ENCODE peak calls at places on chromosomes 1 and 21, in five cellular contexts. E, J, A, F and R are unnamed samples.

GRCh38 chr1:233025156-233025555 is 74.7 kb downstream of the NTPCR start:
- DNase-seq in E (peak; percentile 33), J (peak; percentile 39), A (peak; percentile 18), F (peak; percentile 60), R (no peak)

GRCh38 chr1:99643021-99643779 is 2.7 kb upstream of the PALMD start:
- DNase-seq in E (peak; percentile 37), J (no peak), A (no peak), F (no peak), R (no peak)

GRCh38 chr1:8396912-8397406 is 79.0 kb downstream of the SLC45A1 start:
- DNase-seq in E (peak; percentile 100), J (no peak), A (peak; percentile 38), F (no peak), R (no peak)

GRCh38 chr1:153597206-153597605 is 15.7 kb downstream of the S100A16 start:
- DNase-seq in E (peak; percentile 60), J (no peak), A (peak; percentile 42), F (no peak), R (peak; percentile 37)

GRCh38 chr1:33360367-33360766 is 39.5 kb upstream of the A3GALT2 start:
- DNase-seq in E (no peak), J (no peak), A (no peak), F (no peak), R (no peak)

GRCh38 chr1:112817555-112818373 is 102.6 kb upstream of the PPM1J start:
- DNase-seq in E (peak; percentile 24), J (no peak), A (no peak), F (peak; percentile 81), R (no peak)

GRCh38 chr1:90616395-90616794 is 100.7 kb downstream of the BARHL2 start:
- DNase-seq in E (no peak), J (peak; percentile 20), A (peak; percentile 14), F (peak; percentile 69), R (no peak)

GRCh38 chr1:117562581-117563491 is 43.0 kb upstream of the TENT5C start:
- DNase-seq in E (no peak), J (peak; percentile 1), A (no peak), F (peak; percentile 24), R (no peak)

GRCh38 chr1:154863702-154864174 is 6.3 kb downstream of the KCNN3 start:
- DNase-seq in E (peak; percentile 69), J (no peak), A (peak; percentile 34), F (peak; percentile 76), R (no peak)

GRCh38 chr1:32761253-32761877 is 55.8 kb downstream of the YARS1 start:
- DNase-seq in E (peak; percentile 89), J (no peak), A (no peak), F (peak; percentile 54), R (peak; percentile 80)

GRCh38 chr21:20971296-20971921 is 26.8 kb upstream of the NCAM2 start:
- DNase-seq in E (peak; percentile 56), J (peak; percentile 50), A (peak; percentile 18), F (no peak), R (no peak)

GRCh38 chr1:47780469-47780995 is 216.7 kb downstream of the TRABD2B start:
- DNase-seq in E (no peak), J (no peak), A (peak; percentile 30), F (no peak), R (no peak)

GRCh38 chr1:63863137-63863536 is 89.3 kb downstream of the ROR1 start:
- DNase-seq in E (no peak), J (no peak), A (no peak), F (no peak), R (no peak)

GRCh38 chr1:41678141-41678878 is 193.8 kb upstream of the EDN2 start:
- DNase-seq in E (peak; percentile 93), J (peak; percentile 93), A (no peak), F (no peak), R (no peak)

GRCh38 chr21:37130971-37131370 is 57.9 kb downstream of the TTC3 start:
- DNase-seq in E (peak; percentile 71), J (no peak), A (no peak), F (no peak), R (no peak)

GRCh38 chr1:97901017-97901658 is 19.7 kb downstream of the DPYD start:
- DNase-seq in E (peak; percentile 71), J (no peak), A (no peak), F (no peak), R (no peak)

GRCh38 chr1:163885510-163885909 is 563.8 kb downstream of the NUF2 start:
- DNase-seq in E (no peak), J (no peak), A (no peak), F (no peak), R (no peak)

GRCh38 chr1:114110011-114110410 is 43.7 kb downstream of the SYT6 start:
- DNase-seq in E (no peak), J (no peak), A (no peak), F (no peak), R (no peak)

GRCh38 chr21:17435565-17436543 is 77.0 kb upstream of the CXADR start:
- DNase-seq in E (no peak), J (no peak), A (no peak), F (no peak), R (no peak)
- H3K27ac ChIP-seq in E (no peak overlapping the region), J (no peak overlapping the region), A (no peak overlapping the region), F (no peak overlapping the region), R (no peak overlapping the region)

DNA sequence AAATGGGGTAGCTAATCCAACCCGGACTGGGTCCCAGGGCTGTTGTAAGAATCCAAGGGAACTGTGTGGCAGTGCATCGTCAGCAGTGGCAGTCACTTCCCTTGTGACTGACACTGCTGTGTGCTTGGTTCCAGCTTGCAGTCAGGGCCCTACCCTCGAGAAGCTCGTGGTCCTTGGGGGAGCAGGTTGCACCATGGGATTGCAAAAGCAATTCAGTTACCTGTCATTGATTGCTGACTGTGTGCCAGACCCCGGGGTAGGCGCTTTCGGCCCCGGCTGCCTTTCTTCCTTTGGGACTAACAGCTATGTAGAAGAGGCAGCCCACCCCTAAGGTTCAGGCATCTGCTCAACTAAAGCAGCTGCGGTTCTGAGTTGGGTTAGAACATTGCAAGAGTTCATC is 2.9 kb downstream of the PTPRF start:
- DNase-seq in E (no peak), J (no peak), A (no peak), F (no peak), R (no peak)
- H3K9ac ChIP-seq in E (no peak overlapping the region), J (no peak overlapping the region), A (no peak overlapping the region), F (no peak overlapping the region), R (no peak overlapping the region)

GRCh38 chr1:36542962-36543515 is 60.3 kb upstream of the CSF3R start:
- DNase-seq in E (no peak), J (no peak), A (peak; percentile 15), F (no peak), R (no peak)
- TF ChIP-seq CTCF in E (no peak), J (peak; percentile 41), A (peak; percentile 51), F (peak; percentile 76), R (no peak)

GRCh38 chr1:30753660-30754123 is 3.9 kb downstream of the LAPTM5 start:
- DNase-seq in E (no peak), J (no peak), A (no peak), F (no peak), R (no peak)

GRCh38 chr1:30755746-30756145 is 1.8 kb downstream of the LAPTM5 start:
- DNase-seq in E (no peak), J (no peak), A (no peak), F (no peak), R (no peak)

GRCh38 chr1:30756206-30756544 is 1.4 kb downstream of the LAPTM5 start:
- DNase-seq in E (no peak), J (no peak), A (no peak), F (no peak), R (no peak)

GRCh38 chr1:30755334-30755733 is 2.2 kb downstream of the LAPTM5 start:
- DNase-seq in E (no peak), J (no peak), A (no peak), F (no peak), R (no peak)

GRCh38 chr1:30754684-30755171 is 2.8 kb downstream of the LAPTM5 start:
- DNase-seq in E (no peak), J (no peak), A (no peak), F (no peak), R (no peak)
- H3K27ac ChIP-seq in E (no peak overlapping the region), J (peak overlapping the region; percentile 18), A (no peak overlapping the region), F (no peak overlapping the region), R (no peak overlapping the region)

GRCh38 chr1:181987334-181987870 is 74.1 kb downstream of the ZNF648 start:
- DNase-seq in E (no peak), J (no peak), A (no peak), F (no peak), R (no peak)
- H3K9ac ChIP-seq in E (no peak overlapping the region), J (no peak overlapping the region), A (no peak overlapping the region), F (no peak overlapping the region), R (no peak overlapping the region)

DNA sequence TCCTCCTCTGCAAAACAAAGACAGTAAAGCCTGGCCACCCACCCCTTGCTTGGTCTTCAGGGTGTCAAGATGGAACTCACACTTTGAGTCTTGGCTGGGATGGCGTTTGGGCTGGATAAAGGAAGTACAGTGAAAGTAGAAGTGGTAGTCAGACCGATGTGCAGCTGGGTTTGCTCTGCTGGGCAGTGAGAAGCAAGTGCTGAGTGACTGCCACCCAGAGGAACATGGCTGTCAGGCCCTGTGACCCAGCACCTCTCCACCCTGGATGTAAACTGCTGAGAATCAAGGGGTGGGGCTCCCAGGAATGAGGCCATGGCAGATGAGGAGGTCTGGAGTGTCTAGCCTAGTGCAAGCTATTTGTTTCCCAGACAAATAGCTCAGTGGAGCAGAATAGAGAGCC is 51.2 kb downstream of the POFUT2 start:
- DNase-seq in E (no peak), J (no peak), A (no peak), F (no peak), R (no peak)
- TF ChIP-seq CTCF in E (no peak), J (no peak), A (peak; percentile 35), F (peak; percentile 15), R (no peak)

GRCh38 chr1:166354411-166354810 is 187.6 kb upstream of the FAM78B start:
- DNase-seq in E (no peak), J (no peak), A (peak; percentile 15), F (no peak), R (no peak)
- H3K27ac ChIP-seq in E (no peak overlapping the region), J (no peak overlapping the region), A (no peak overlapping the region), F (no peak overlapping the region), R (no peak overlapping the region)

DNA sequence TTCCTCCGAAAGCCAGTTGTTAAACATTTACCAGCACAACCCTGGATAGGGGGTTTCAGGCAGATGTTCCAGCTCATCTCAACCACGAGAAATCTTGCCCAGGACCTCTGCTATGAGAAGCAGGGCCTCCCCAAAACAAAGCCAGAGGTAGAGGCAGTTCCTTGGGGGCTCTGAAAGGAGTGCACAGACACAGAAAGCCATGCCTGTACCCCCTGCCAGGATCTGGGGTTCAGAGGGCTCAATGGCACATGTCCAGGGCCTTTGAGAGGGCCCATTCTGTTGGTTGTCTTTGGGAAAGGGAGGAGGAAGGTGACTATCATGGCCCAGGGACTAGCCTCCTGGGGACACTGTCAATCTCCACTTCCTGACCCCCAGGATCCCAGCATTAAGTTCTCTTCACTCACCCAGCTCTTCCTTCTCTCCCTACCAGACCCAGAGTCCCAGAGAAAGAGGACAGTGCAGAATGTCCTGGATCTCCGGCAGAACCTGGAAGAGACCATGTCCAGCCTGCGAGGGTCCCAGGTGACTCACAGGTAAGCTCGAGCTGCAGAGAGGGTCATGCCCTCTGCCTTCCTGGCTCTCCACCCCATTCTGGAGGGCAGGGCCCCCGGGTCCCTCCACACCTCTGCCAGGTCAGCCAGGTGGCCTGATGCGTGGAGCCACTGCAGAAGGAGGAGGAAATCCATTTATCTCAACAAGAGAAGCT is 116.4 kb upstream of the IPO9 start:
- DNase-seq in E (no peak), J (no peak), A (no peak), F (no peak), R (no peak)
- H3K9ac ChIP-seq in E (no peak overlapping the region), J (no peak overlapping the region), A (no peak overlapping the region), F (no peak overlapping the region), R (no peak overlapping the region)